ENCODE peak calls at places on chromosomes 16 and 17, in five cellular contexts. C is lung, S is lower lobe of right lung, A is psoas muscle, W is pancreas. Q is an unnamed sample.

GRCh38 chr16:31141489-31142108 is 6.1 kb upstream of the PRSS8 start:
- ATAC-seq in C (no peak), S (no peak), A (no peak), W (peak; percentile 6), Q (peak; percentile 11)

GRCh38 chr17:70207184-70207583 is 37.9 kb downstream of the KCNJ2 start:
- ATAC-seq in C (no peak), S (no peak), A (no peak), W (no peak), Q (no peak)

GRCh38 chr16:68298907-68299515 is 11.7 kb downstream of the SLC7A6OS start:
- ATAC-seq in C (no peak), S (no peak), A (peak; percentile 52), W (no peak), Q (peak; percentile 49)

GRCh38 chr16:1069154-1069553 is 3.4 kb upstream of the SSTR5 start:
- ATAC-seq in C (no peak), S (no peak), A (no peak), W (no peak), Q (no peak)

GRCh38 chr16:85794696-85795095 is 4.6 kb downstream of the EMC8 start:
- ATAC-seq in C (no peak), S (no peak), A (no peak), W (no peak), Q (no peak)

GRCh38 chr17:44977740-44978584 is 9.9 kb upstream of the C1QL1 start:
- ATAC-seq in C (no peak), S (no peak), A (no peak), W (no peak), Q (no peak)

GRCh38 chr17:42617956-42618431 is 8.5 kb downstream of the TUBG1 start:
- ATAC-seq in C (no peak), S (no peak), A (peak; percentile 26), W (peak; percentile 26), Q (no peak)

GRCh38 chr17:29042679-29043538 is at the start of gene PIPOX:
- ATAC-seq in C (peak; percentile 58), S (peak; percentile 81), A (peak; percentile 32), W (peak; percentile 24), Q (peak; percentile 25)

GRCh38 chr16:3364774-3365427 is 9.2 kb downstream of the OR2C1 start:
- ATAC-seq in C (peak; percentile 87), S (peak; percentile 96), A (peak; percentile 99), W (peak; percentile 99), Q (peak; percentile 96)

GRCh38 chr16:72976047-72976746 is 71.7 kb downstream of the ZFHX3 start:
- ATAC-seq in C (no peak), S (no peak), A (no peak), W (no peak), Q (no peak)

GRCh38 chr17:986322-986929 is 6.8 kb upstream of the NXN start:
- ATAC-seq in C (peak; percentile 19), S (no peak), A (no peak), W (no peak), Q (no peak)

GRCh38 chr16:79090966-79091365 is 509.6 kb downstream of the MAF start:
- ATAC-seq in C (no peak), S (no peak), A (no peak), W (no peak), Q (no peak)

GRCh38 chr16:56279132-56279531 is 87.8 kb downstream of the GNAO1 start:
- ATAC-seq in C (peak; percentile 28), S (peak; percentile 61), A (no peak), W (no peak), Q (no peak)

GRCh38 chr16:68251812-68252211 is 6.6 kb downstream of the PLA2G15 start:
- ATAC-seq in C (no peak), S (no peak), A (peak; percentile 89), W (no peak), Q (no peak)

GRCh38 chr17:65055280-65055707 is 1.2 kb downstream of the GNA13 start:
- ATAC-seq in C (no peak), S (no peak), A (no peak), W (no peak), Q (no peak)

GRCh38 chr17:7479389-7480192 is at the start of gene ZBTB4:
- ATAC-seq in C (no peak), S (peak; percentile 16), A (peak; percentile 0), W (peak; percentile 16), Q (peak; percentile 14)

GRCh38 chr16:67021321-67021720 is 7.6 kb upstream of the CBFB start:
- ATAC-seq in C (no peak), S (no peak), A (no peak), W (no peak), Q (no peak)

GRCh38 chr16:69411064-69411985 is 13.1 kb upstream of the CYB5B start:
- ATAC-seq in C (no peak), S (no peak), A (no peak), W (no peak), Q (no peak)

GRCh38 chr17:79747508-79748295 is 17.0 kb downstream of the ENPP7 start:
- ATAC-seq in C (no peak), S (peak; percentile 35), A (no peak), W (no peak), Q (no peak)

GRCh38 chr16:11181889-11182279 is 74.1 kb downstream of the SOCS1 start:
- ATAC-seq in C (no peak), S (peak; percentile 67), A (no peak), W (no peak), Q (peak; percentile 48)

GRCh38 chr17:77189148-77189547 is 48.4 kb downstream of the SEC14L1 start:
- ATAC-seq in C (no peak), S (no peak), A (no peak), W (no peak), Q (no peak)

GRCh38 chr17:32323784-32324590 is 18.0 kb downstream of the C17orf75 start:
- ATAC-seq in C (no peak), S (peak; percentile 16), A (no peak), W (peak; percentile 58), Q (no peak)

GRCh38 chr16:57585051-57585687 is 42.7 kb downstream of the ADGRG5 start:
- ATAC-seq in C (no peak), S (no peak), A (no peak), W (no peak), Q (no peak)

GRCh38 chr16:50939356-50939755 is 197.5 kb downstream of the CYLD start:
- ATAC-seq in C (no peak), S (no peak), A (no peak), W (no peak), Q (no peak)

GRCh38 chr16:8814095-8814806 is 16.6 kb downstream of the PMM2 start:
- ATAC-seq in C (no peak), S (no peak), A (no peak), W (no peak), Q (no peak)

GRCh38 chr17:29828676-29829291 is 101.2 kb downstream of the SSH2 start:
- ATAC-seq in C (no peak), S (no peak), A (no peak), W (no peak), Q (no peak)

GRCh38 chr16:75477680-75478473 is 13.4 kb upstream of the TMEM170A start:
- ATAC-seq in C (peak; percentile 54), S (no peak), A (no peak), W (no peak), Q (no peak)

GRCh38 chr16:58639836-58640235 is 10.2 kb upstream of the CNOT1 start:
- ATAC-seq in C (no peak), S (no peak), A (no peak), W (no peak), Q (no peak)

GRCh38 chr17:40694584-40694983 is 9.0 kb downstream of the KRT24 start:
- ATAC-seq in C (no peak), S (no peak), A (no peak), W (no peak), Q (no peak)

DNA sequence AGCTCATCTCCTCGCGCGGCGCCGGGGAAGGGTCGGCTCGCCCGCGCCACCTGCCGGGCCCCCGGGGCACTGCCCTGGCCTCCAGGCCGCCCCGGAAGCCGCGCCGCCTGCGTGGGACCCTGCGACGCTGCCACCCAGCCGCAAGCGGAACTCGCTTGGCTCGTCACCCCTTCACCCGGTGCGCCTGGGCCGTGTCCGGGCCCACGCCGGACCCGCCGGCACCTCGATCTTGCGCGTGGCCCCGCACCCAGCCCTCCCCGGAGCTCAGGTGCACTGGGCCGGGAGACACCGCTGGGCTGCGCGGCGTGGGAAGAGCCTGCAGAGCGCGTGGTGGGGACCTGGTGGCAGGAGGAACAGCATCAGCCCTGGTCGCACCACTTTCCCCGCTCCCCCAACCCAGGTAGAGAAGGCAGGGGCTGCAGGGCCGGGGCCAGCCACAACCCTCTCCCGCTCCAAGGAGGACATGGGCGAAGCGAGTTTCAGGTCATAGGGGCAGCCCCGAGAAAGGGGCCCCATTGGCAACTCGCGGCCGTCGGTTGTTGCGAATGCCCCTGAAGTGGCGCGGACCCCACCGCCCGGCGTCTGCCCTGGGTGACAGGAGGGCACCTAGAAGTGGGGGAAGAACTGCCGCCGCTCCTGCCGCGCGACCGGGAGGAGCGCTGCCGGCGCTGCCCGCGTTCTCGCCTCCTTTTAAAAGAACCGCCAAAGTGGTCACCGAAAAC is 363 bp upstream of the MIF4GD start:
- ATAC-seq in C (peak; percentile 87), S (peak; percentile 94), A (peak; percentile 79), W (peak; percentile 84), Q (peak; percentile 90)
- TF ChIP-seq CTCF in C (peak; percentile 57), S (peak; percentile 75), A (peak; percentile 86), W (peak; percentile 77), Q (peak; percentile 93)

GRCh38 chr17:16319969-16320368 is 33.3 kb downstream of the CENPV start:
- ATAC-seq in C (no peak), S (no peak), A (no peak), W (no peak), Q (no peak)

GRCh38 chr17:16325964-16326363 is 27.3 kb downstream of the CENPV start:
- ATAC-seq in C (no peak), S (no peak), A (no peak), W (no peak), Q (no peak)

GRCh38 chr17:16327018-16327417 is 26.3 kb downstream of the CENPV start:
- ATAC-seq in C (no peak), S (no peak), A (no peak), W (no peak), Q (no peak)

GRCh38 chr17:16322636-16323035 is 30.6 kb downstream of the CENPV start:
- ATAC-seq in C (no peak), S (no peak), A (no peak), W (no peak), Q (no peak)
- H3K27ac ChIP-seq in C (no peak overlapping the region), S (no peak overlapping the region), A (no peak overlapping the region), W (no peak overlapping the region), Q (no peak overlapping the region)

DNA sequence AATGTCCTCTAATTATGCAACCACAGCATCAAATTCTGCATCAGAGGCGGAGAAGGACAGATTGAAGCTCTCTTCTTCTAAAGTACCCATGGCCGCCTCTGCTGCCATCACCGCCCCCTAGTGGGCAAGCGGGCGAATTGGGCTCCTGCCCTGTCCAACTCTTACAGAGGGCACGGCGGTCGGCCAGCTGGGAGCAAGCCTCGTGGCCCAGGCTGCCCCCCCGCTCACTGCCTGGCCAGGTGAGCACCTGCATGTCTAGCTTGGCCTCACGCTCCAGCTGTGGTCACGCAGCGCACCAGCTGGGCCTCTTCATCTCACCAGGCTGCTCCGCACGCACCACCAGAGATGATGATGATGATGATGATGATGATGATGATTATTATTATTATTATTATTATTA is 146.1 kb upstream of the TOM1L1 start:
- ATAC-seq in C (no peak), S (no peak), A (no peak), W (no peak), Q (no peak)
- TF ChIP-seq CTCF in C (no peak), S (no peak), A (no peak), W (no peak), Q (no peak)

DNA sequence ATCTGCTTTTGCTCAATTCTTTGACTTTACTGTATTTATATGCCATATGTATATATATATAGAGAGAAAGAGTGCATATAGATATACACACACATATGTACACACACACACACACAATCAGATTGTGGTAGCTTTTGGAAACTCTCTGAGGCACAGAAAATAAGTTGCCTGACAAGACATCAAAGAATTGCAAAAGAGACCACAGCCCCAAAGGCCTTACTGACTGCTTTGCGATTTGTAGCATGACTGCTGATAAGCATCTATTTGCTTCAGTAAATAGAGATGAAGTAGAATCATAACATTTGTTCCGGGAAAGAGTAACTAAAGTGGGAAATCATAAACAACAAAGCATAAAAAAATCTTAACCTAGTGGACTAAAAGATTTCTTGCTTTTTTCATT is 9.4 kb upstream of the AMZ2 start:
- ATAC-seq in C (no peak), S (no peak), A (no peak), W (no peak), Q (no peak)
- H3K27ac ChIP-seq in C (no peak overlapping the region), S (peak overlapping the region; percentile 87), A (no peak overlapping the region), W (no peak overlapping the region), Q (peak overlapping the region; percentile 48)